ENCODE peak calls at places on chromosomes 16 and 17, in four cellular contexts. V is SK-N-SH, R is K562, B is HepG2. C is an unnamed sample. For H3K9me3, the result is how much of the 10 kb centered on the place peaks cover.

GRCh38 chr17:74954115-74954514 is 18.4 kb downstream of the OTOP3 start:
- DNase-seq in V (no peak), R (no peak), B (no peak), C (no peak)

GRCh38 chr17:696412-696811 is 18.2 kb downstream of the VPS53 start:
- DNase-seq in V (peak), R (no peak), B (no peak), C (no peak)

GRCh38 chr16:87764600-87765472 is 950 bp downstream of the KLHDC4 start:
- DNase-seq in V (peak), R (peak), B (no peak), C (no peak)

GRCh38 chr17:70127221-70127873 is 42.0 kb upstream of the KCNJ2 start:
- DNase-seq in V (no peak), R (no peak), B (no peak), C (no peak)

GRCh38 chr17:41801374-41802062 is 10.2 kb downstream of the P3H4 start:
- DNase-seq in V (peak), R (peak), B (peak), C (peak)

GRCh38 chr16:64152010-64152767 is 969.7 kb downstream of the CDH11 start:
- DNase-seq in V (peak), R (no peak), B (no peak), C (no peak)

GRCh38 chr16:85149776-85150175 is 37.5 kb upstream of the CIBAR2 start:
- DNase-seq in V (no peak), R (no peak), B (no peak), C (no peak)

GRCh38 chr16:50396770-50397525 is 28.2 kb upstream of the BRD7 start:
- DNase-seq in V (no peak), R (peak), B (no peak), C (peak)

GRCh38 chr17:6507535-6507934 is 48.8 kb downstream of the PITPNM3 start:
- DNase-seq in V (no peak), R (no peak), B (no peak), C (peak)

GRCh38 chr17:2929881-2930533 is 133.4 kb downstream of the OR1D5 start:
- DNase-seq in V (peak), R (peak), B (peak), C (peak)

GRCh38 chr17:65554568-65555223 is 6.8 kb downstream of the AXIN2 start:
- DNase-seq in V (no peak), R (no peak), B (no peak), C (no peak)

GRCh38 chr17:69597898-69598692 is 183.6 kb downstream of the MAP2K6 start:
- DNase-seq in V (no peak), R (no peak), B (no peak), C (no peak)

GRCh38 chr17:8574687-8575086 is 55.8 kb downstream of the MYH10 start:
- DNase-seq in V (no peak), R (peak), B (peak), C (no peak)

GRCh38 chr16:20300312-20301097 is 26.8 kb downstream of the GP2 start:
- DNase-seq in V (peak), R (peak), B (peak), C (peak)

GRCh38 chr17:76529643-76530488 is 7.6 kb downstream of the CYGB start:
- DNase-seq in V (peak), R (peak), B (peak), C (no peak)

GRCh38 chr16:88700636-88701482 is 5.3 kb downstream of the RNF166 start:
- DNase-seq in V (no peak), R (peak), B (peak), C (no peak)

GRCh38 chr16:87968541-87968940 is 17.3 kb downstream of the BANP start:
- DNase-seq in V (no peak), R (no peak), B (no peak), C (no peak)

GRCh38 chr16:72554935-72555334 is 383.0 kb upstream of the PMFBP1 start:
- DNase-seq in V (no peak), R (peak), B (no peak), C (peak)

GRCh38 chr16:77331802-77332586 is 102.8 kb downstream of the ADAMTS18 start:
- DNase-seq in V (no peak), R (no peak), B (no peak), C (no peak)
- H3K9me3 ChIP-seq in V (under half), R (under half), B (under half), C (under half)

DNA sequence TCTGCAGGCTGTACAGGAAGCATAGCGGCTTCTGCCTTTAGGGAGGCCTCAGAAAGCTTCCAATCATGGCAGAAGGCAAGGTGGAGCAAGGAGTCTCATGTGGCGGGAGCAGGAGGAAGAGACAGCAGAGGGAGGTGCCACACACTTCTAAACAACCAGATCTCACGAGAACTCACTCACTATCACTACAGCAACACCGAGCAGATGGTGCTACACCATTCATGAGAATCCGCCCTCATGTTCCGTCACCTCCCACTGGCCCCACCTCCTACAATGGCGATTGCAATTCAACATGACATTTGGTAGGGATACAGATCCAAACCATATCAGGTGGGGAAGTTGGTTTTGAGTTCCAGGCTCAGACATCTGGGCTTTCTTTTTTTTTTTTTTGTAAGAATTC is 31.9 kb upstream of the NUDT7 start:
- DNase-seq in V (no peak), R (peak), B (no peak), C (no peak)
- TF ChIP-seq ELF1 in V (no peak), R (no peak), B (no peak), C (no peak)

GRCh38 chr16:78985736-78986605 is 614.6 kb downstream of the MAF start:
- DNase-seq in V (no peak), R (no peak), B (no peak), C (no peak)
- H3K9me3 ChIP-seq in V (under half), R (under half), B (under half), C (under half)

GRCh38 chr17:38583176-38583575 is 22.6 kb downstream of the SRCIN1 start:
- DNase-seq in V (no peak), R (no peak), B (no peak), C (no peak)
- TF ChIP-seq ELF1 in V (no peak), R (no peak), B (no peak), C (no peak)

DNA sequence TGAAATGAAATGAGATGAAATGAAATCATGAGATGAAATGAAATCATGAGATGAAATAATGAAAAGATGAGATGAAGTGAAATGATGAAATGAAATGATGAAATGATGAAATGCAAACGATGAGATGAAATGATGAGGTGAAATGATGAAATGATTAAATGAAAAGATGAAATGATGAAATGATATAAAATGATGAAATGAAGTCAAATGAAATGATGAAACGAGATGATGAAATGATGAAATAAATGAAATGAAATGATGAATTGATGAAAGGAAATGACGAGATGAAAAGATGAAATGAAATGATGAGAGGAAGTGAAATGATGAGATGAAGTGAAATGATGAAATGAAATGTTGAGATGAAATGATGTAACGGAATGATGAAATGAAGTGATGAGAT is 595.6 kb downstream of the TP53TG3F start:
- DNase-seq in V (no peak), R (no peak), B (no peak), C (no peak)
- H3K9me3 ChIP-seq in V (under half), R (under half), B (under half), C (under half)

GRCh38 chr17:67829331-67829730 is 4.0 kb downstream of the BPTF start:
- DNase-seq in V (no peak), R (peak), B (no peak), C (no peak)
- TF ChIP-seq ELF1 in V (no peak), R (no peak), B (no peak), C (no peak)

GRCh38 chr16:5736209-5736608 is 638.6 kb upstream of the EEF2KMT start:
- DNase-seq in V (no peak), R (no peak), B (no peak), C (no peak)
- H3K9me3 ChIP-seq in V (under half), R (under half), B (under half), C (under half)

GRCh38 chr17:66726371-66726770 is 108.5 kb upstream of the CACNG5 start:
- DNase-seq in V (no peak), R (no peak), B (no peak), C (no peak)

GRCh38 chr17:66726846-66727245 is 108.1 kb upstream of the CACNG5 start:
- DNase-seq in V (no peak), R (no peak), B (no peak), C (no peak)

GRCh38 chr17:66730497-66730923 is 104.4 kb upstream of the CACNG5 start:
- DNase-seq in V (no peak), R (no peak), B (no peak), C (no peak)

GRCh38 chr17:66725956-66726355 is 109.0 kb upstream of the CACNG5 start:
- DNase-seq in V (no peak), R (no peak), B (no peak), C (no peak)

GRCh38 chr17:66727634-66728570 is 107.0 kb upstream of the CACNG5 start:
- DNase-seq in V (peak), R (peak), B (peak), C (peak)
- TF ChIP-seq ELF1 in V (no peak), R (no peak), B (no peak), C (no peak)

DNA sequence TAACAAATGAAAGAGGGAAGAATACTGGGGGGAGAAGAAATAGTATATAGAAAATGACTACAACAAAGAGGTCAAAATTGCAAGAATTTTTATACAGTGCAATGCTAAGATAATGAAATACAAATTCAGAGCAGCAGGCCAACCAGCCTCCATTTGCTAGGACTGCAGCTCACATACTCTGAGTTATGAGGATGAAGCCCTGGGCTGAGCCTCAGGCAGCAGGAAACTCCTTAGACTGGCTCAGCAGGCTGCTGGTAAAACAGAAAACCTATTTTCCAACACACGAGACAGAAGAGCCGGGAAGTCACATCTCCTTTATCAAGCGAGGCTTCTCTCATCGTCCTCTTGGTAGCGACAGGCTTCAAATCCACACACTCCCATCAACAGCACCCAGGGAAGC is 296.5 kb downstream of the SLC39A11 start:
- DNase-seq in V (no peak), R (no peak), B (no peak), C (no peak)
- H3K9me3 ChIP-seq in V (under half), R (under half), B (under half), C (under half)

GRCh38 chr17:51045616-51046526 is 74.8 kb downstream of the SPAG9 start:
- DNase-seq in V (peak), R (no peak), B (peak), C (no peak)
- TF ChIP-seq ELF1 in V (no peak), R (no peak), B (no peak), C (no peak)